ENCODE peak calls at places on chromosomes 16 and 17, in ten cellular contexts. D is Calu3; X is lung; R is M059J; J is HL-60; N is NCI-H69; M is stimulated activated CD8-positive, alpha-beta memory T cell treated with anti-CD3 and anti-CD28 coated beads, Interleukin-4, amount 100 ng/mL, for 4 hours; Q is NCI-H1092; P is T-helper 22 cell; Z is mucosa of descending colon. S is an unnamed sample.

GRCh38 chr17:28041844-28042656 is 427 bp upstream of the NLK start:
- DNase-seq in D (no peak), X (no peak), R (peak; percentile 54), J (no peak), N (peak; percentile 69), M (no peak), Q (no peak), P (no peak), Z (no peak), S (no peak)

GRCh38 chr16:17829826-17830225 is 359.1 kb upstream of the XYLT1 start:
- DNase-seq in D (no peak), X (no peak), R (peak; percentile 69), J (no peak), N (no peak), M (no peak), Q (no peak), P (no peak), Z (no peak), S (no peak)

GRCh38 chr16:13244770-13245169 is 343.4 kb downstream of the SHISA9 start:
- DNase-seq in D (no peak), X (no peak), R (no peak), J (no peak), N (no peak), M (no peak), Q (no peak), P (no peak), Z (no peak), S (no peak)

GRCh38 chr16:53692146-53692545 is 11.5 kb downstream of the RPGRIP1L start:
- DNase-seq in D (no peak), X (no peak), R (no peak), J (no peak), N (no peak), M (no peak), Q (no peak), P (no peak), Z (no peak), S (no peak)

GRCh38 chr16:81526199-81526598 is 81.6 kb downstream of the CMIP start:
- DNase-seq in D (no peak), X (no peak), R (no peak), J (no peak), N (no peak), M (no peak), Q (no peak), P (no peak), Z (no peak), S (no peak)

GRCh38 chr16:19131809-19132777 is 18.3 kb downstream of the ITPRIPL2 start:
- DNase-seq in D (no peak), X (no peak), R (peak; percentile 51), J (no peak), N (peak; percentile 62), M (no peak), Q (no peak), P (no peak), Z (no peak), S (no peak)

GRCh38 chr16:65070831-65071230 is 51.0 kb downstream of the CDH11 start:
- DNase-seq in D (no peak), X (peak; percentile 43), R (peak; percentile 97), J (no peak), N (no peak), M (no peak), Q (peak; percentile 34), P (no peak), Z (peak; percentile 30), S (no peak)

GRCh38 chr17:55577687-55578086 is 66.4 kb upstream of the SMIM36 start:
- DNase-seq in D (peak; percentile 70), X (no peak), R (no peak), J (no peak), N (no peak), M (no peak), Q (no peak), P (no peak), Z (peak; percentile 33), S (no peak)

GRCh38 chr16:6148361-6148760 is 1050.8 kb upstream of the EEF2KMT start:
- DNase-seq in D (no peak), X (no peak), R (peak; percentile 60), J (no peak), N (no peak), M (no peak), Q (no peak), P (no peak), Z (no peak), S (no peak)

GRCh38 chr16:52925143-52925542 is 127.6 kb downstream of the CHD9NB start:
- DNase-seq in D (no peak), X (no peak), R (no peak), J (no peak), N (no peak), M (no peak), Q (no peak), P (no peak), Z (no peak), S (no peak)

GRCh38 chr17:60107526-60108257 is 29.0 kb upstream of the HEATR6 start:
- DNase-seq in D (no peak), X (peak; percentile 28), R (peak; percentile 66), J (no peak), N (peak; percentile 33), M (no peak), Q (no peak), P (no peak), Z (no peak), S (no peak)

GRCh38 chr16:71645450-71645849 is 19.5 kb downstream of the MARVELD3 start:
- DNase-seq in D (peak; percentile 36), X (no peak), R (peak; percentile 26), J (no peak), N (peak; percentile 44), M (no peak), Q (no peak), P (no peak), Z (no peak), S (no peak)

GRCh38 chr16:4733747-4734062 is 366 bp downstream of the ANKS3 start:
- DNase-seq in D (peak; percentile 23), X (no peak), R (peak; percentile 12), J (no peak), N (no peak), M (no peak), Q (no peak), P (no peak), Z (no peak), S (no peak)

GRCh38 chr17:21373696-21374454 is 2.3 kb upstream of the KCNJ12 start:
- DNase-seq in D (no peak), X (no peak), R (no peak), J (no peak), N (no peak), M (no peak), Q (no peak), P (no peak), Z (no peak), S (no peak)

GRCh38 chr16:85751665-85752501 is 987 bp upstream of the C16orf74 start:
- DNase-seq in D (no peak), X (no peak), R (no peak), J (no peak), N (peak; percentile 32), M (no peak), Q (no peak), P (no peak), Z (no peak), S (no peak)

GRCh38 chr17:7056386-7056785 is 12.5 kb upstream of the SLC16A11 start:
- DNase-seq in D (no peak), X (no peak), R (peak; percentile 90), J (no peak), N (no peak), M (no peak), Q (no peak), P (no peak), Z (no peak), S (no peak)

GRCh38 chr17:32927201-32927723 is 691 bp upstream of the TMEM98 start:
- DNase-seq in D (no peak), X (no peak), R (no peak), J (no peak), N (no peak), M (no peak), Q (no peak), P (no peak), Z (peak; percentile 47), S (no peak)

GRCh38 chr17:74981979-74982662 is 5.3 kb upstream of the CDR2L start:
- DNase-seq in D (peak; percentile 87), X (peak; percentile 72), R (peak; percentile 65), J (no peak), N (peak; percentile 91), M (peak; percentile 31), Q (peak; percentile 35), P (peak; percentile 76), Z (peak; percentile 79), S (peak; percentile 55)

GRCh38 chr17:64694207-64694606 is 32.1 kb upstream of the SMURF2 start:
- DNase-seq in D (peak; percentile 73), X (peak; percentile 88), R (peak; percentile 97), J (no peak), N (peak; percentile 56), M (no peak), Q (no peak), P (no peak), Z (peak; percentile 39), S (no peak)

GRCh38 chr17:8673621-8674020 is 43.1 kb upstream of the MYH10 start:
- DNase-seq in D (no peak), X (no peak), R (no peak), J (no peak), N (no peak), M (no peak), Q (no peak), P (no peak), Z (no peak), S (no peak)

GRCh38 chr17:44353656-44354331 is 8.7 kb downstream of the GRN start:
- DNase-seq in D (peak; percentile 41), X (no peak), R (no peak), J (no peak), N (no peak), M (no peak), Q (no peak), P (no peak), Z (peak; percentile 52), S (no peak)

GRCh38 chr17:78174332-78174869 is 6.0 kb downstream of the SYNGR2 start:
- DNase-seq in D (peak; percentile 87), X (peak; percentile 93), R (no peak), J (peak; percentile 78), N (no peak), M (no peak), Q (no peak), P (no peak), Z (peak; percentile 94), S (no peak)

GRCh38 chr17:15351925-15352324 is 10.5 kb upstream of the TEKT3 start:
- DNase-seq in D (no peak), X (no peak), R (peak; percentile 57), J (no peak), N (no peak), M (no peak), Q (no peak), P (no peak), Z (no peak), S (no peak)

GRCh38 chr17:43398724-43399595 is at the start of gene ARL4D:
- DNase-seq in D (peak; percentile 82), X (peak; percentile 81), R (peak; percentile 70), J (no peak), N (peak; percentile 95), M (peak; percentile 66), Q (peak; percentile 81), P (peak; percentile 73), Z (peak; percentile 89), S (peak; percentile 73)

GRCh38 chr17:57110152-57110542 is 25.1 kb downstream of the AKAP1 start:
- DNase-seq in D (no peak), X (no peak), R (no peak), J (no peak), N (no peak), M (no peak), Q (no peak), P (no peak), Z (no peak), S (no peak)

GRCh38 chr17:78133971-78134898 is 3.7 kb downstream of the TMC8 start:
- DNase-seq in D (peak; percentile 62), X (peak; percentile 59), R (peak; percentile 36), J (no peak), N (peak; percentile 87), M (no peak), Q (peak; percentile 27), P (peak; percentile 69), Z (peak; percentile 79), S (peak; percentile 66)

GRCh38 chr17:18246880-18247612 is 11.5 kb downstream of the FLII start:
- DNase-seq in D (no peak), X (peak; percentile 86), R (no peak), J (no peak), N (peak; percentile 89), M (no peak), Q (peak; percentile 3), P (no peak), Z (peak; percentile 94), S (no peak)

GRCh38 chr16:16042076-16042475 is 92.7 kb downstream of the ABCC1 start:
- DNase-seq in D (no peak), X (peak; percentile 39), R (peak; percentile 87), J (no peak), N (no peak), M (no peak), Q (no peak), P (no peak), Z (no peak), S (no peak)